ENCODE peak calls at places on chromosomes 3 and 15, in five cellular contexts. H is cardiac fibroblast; K is activated effector memory CD4-positive, alpha-beta T cell treated with anti-CD3 and anti-CD28 coated beads, Interleukin-2, amount 50 U/mL, for 16 hours; X is GM12878; M is stimulated activated naive CD8-positive, alpha-beta T cell treated with anti-CD3 and anti-CD28 coated beads, Interleukin-15, amount 100 ng/mL, for 72 hours. I is an unnamed sample.

GRCh38 chr15:59274126-59274970 is 67.7 kb downstream of the LDHAL6B start:
- DNase-seq in K (no peak), X (no peak), M (no peak), H (peak), I (no peak)

GRCh38 chr3:109098245-109098644 is 19.7 kb downstream of the MORC1 start:
- DNase-seq in H (no peak), M (no peak), X (no peak), K (no peak), I (peak)

GRCh38 chr3:94063497-94064119 is 747 bp downstream of the NSUN3 start:
- DNase-seq in K (no peak), H (no peak), X (no peak), M (no peak), I (no peak)

GRCh38 chr15:96064351-96064756 is 266.1 kb upstream of the NR2F2 start:
- DNase-seq in M (no peak), H (peak), K (no peak), X (no peak), I (no peak)

GRCh38 chr3:144677118-144677517 is 705.5 kb downstream of the DIPK2A start:
- DNase-seq in K (no peak), X (no peak), M (no peak), H (peak), I (no peak)

GRCh38 chr3:632571-633170 is 436.1 kb downstream of the CHL1 start:
- DNase-seq in H (peak), K (no peak), M (peak), X (no peak), I (peak)

GRCh38 chr3:49339593-49339946 is 283 bp downstream of the USP4 start:
- DNase-seq in H (no peak), X (no peak), M (no peak), K (peak), I (peak)

GRCh38 chr15:69591905-69592508 is 139.4 kb downstream of the RPLP1 start:
- DNase-seq in M (no peak), H (no peak), X (no peak), K (no peak), I (no peak)

GRCh38 chr3:160331127-160331937 is 67.7 kb downstream of the IFT80 start:
- DNase-seq in H (peak), M (no peak), X (no peak), K (no peak), I (no peak)

GRCh38 chr3:72888546-72889309 is 882 bp downstream of the GXYLT2 start:
- DNase-seq in H (peak), M (no peak), X (no peak), K (no peak), I (no peak)

GRCh38 chr3:43059456-43059855 is 46.4 kb downstream of the POMGNT2 start:
- DNase-seq in H (no peak), M (no peak), X (no peak), K (no peak), I (no peak)

GRCh38 chr3:197028711-197029510 is 706 bp downstream of the MELTF start:
- DNase-seq in X (no peak), K (peak), M (no peak), H (no peak), I (no peak)

GRCh38 chr3:73874596-73874995 is 249.9 kb upstream of the PDZRN3 start:
- DNase-seq in X (no peak), K (no peak), H (no peak), M (no peak), I (no peak)

GRCh38 chr3:42013652-42014442 is 51.9 kb upstream of the ULK4 start:
- DNase-seq in K (peak), M (peak), X (no peak), H (peak), I (no peak)

GRCh38 chr3:125141596-125142417 is 70.7 kb downstream of the SLC12A8 start:
- DNase-seq in M (peak), X (no peak), K (peak), H (peak), I (no peak)

GRCh38 chr3:123871946-123872345 is 12.2 kb downstream of the MYLK start:
- DNase-seq in K (no peak), M (no peak), X (no peak), H (no peak), I (no peak)

GRCh38 chr15:38853608-38854007 is 289.0 kb upstream of the RASGRP1 start:
- DNase-seq in M (peak), X (no peak), K (peak), H (peak), I (peak)

GRCh38 chr3:121995190-121996137 is 26.6 kb downstream of the ILDR1 start:
- DNase-seq in X (peak), M (peak), K (no peak), H (peak), I (peak)

GRCh38 chr15:81002254-81003022 is 1.7 kb downstream of the TLNRD1 start:
- DNase-seq in X (no peak), H (peak), M (no peak), K (peak), I (no peak)

GRCh38 chr3:169644750-169645149 is 18.8 kb downstream of the MECOM start:
- DNase-seq in X (no peak), K (no peak), M (no peak), H (no peak), I (no peak)

GRCh38 chr3:66991478-66991877 is 6.6 kb upstream of the KBTBD8 start:
- DNase-seq in K (no peak), M (no peak), X (no peak), H (peak), I (no peak)

GRCh38 chr3:69143605-69144004 is 21.2 kb upstream of the LMOD3 start:
- DNase-seq in M (no peak), K (no peak), H (no peak), X (no peak), I (no peak)

GRCh38 chr3:41888368-41889076 is 73.4 kb downstream of the ULK4 start:
- DNase-seq in H (no peak), X (no peak), K (no peak), M (no peak), I (no peak)

GRCh38 chr3:64445318-64446300 is 220.3 kb upstream of the PRICKLE2 start:
- DNase-seq in K (no peak), H (peak), X (no peak), M (no peak), I (peak)

GRCh38 chr3:172869356-172869755 is 118.8 kb downstream of the ECT2 start:
- DNase-seq in K (no peak), H (peak), M (no peak), X (no peak), I (no peak)

GRCh38 chr15:37536967-37537624 is 397.3 kb upstream of the TMCO5A start:
- DNase-seq in H (no peak), X (no peak), K (no peak), M (no peak), I (no peak)

GRCh38 chr3:112061152-112061551 is 25.0 kb upstream of the C3orf52 start:
- DNase-seq in K (no peak), M (no peak), H (peak), X (no peak), I (no peak)

GRCh38 chr15:37873336-37873735 is 61.1 kb upstream of the TMCO5A start:
- DNase-seq in K (no peak), X (no peak), H (peak), M (no peak), I (no peak)

GRCh38 chr3:23159929-23160328 is 43.2 kb upstream of the UBE2E2 start:
- DNase-seq in X (no peak), H (peak), K (no peak), M (no peak), I (no peak)

GRCh38 chr3:150035910-150036661 is 65.4 kb upstream of the PFN2 start:
- DNase-seq in X (no peak), M (no peak), K (no peak), H (no peak), I (no peak)

I was measured in iPS DF 19.7.